ENCODE peak calls at places on chromosome 22, in six cellular contexts. B, K, J, Q, D and A are unnamed samples.

GRCh38 chr22:50338860-50339462 is 4.2 kb upstream of the PPP6R2 start:
- DNase-seq in J (no peak), K (no peak), B (no peak), Q (no peak), D (no peak), A (no peak)

GRCh38 chr22:47678667-47679287 is 916.3 kb downstream of the TBC1D22A start:
- DNase-seq in D (no peak), J (no peak), B (no peak), K (no peak), Q (no peak), A (no peak)

GRCh38 chr22:45688606-45689080 is 17.0 kb downstream of the ATXN10 start:
- DNase-seq in D (peak), B (peak), Q (peak), J (no peak), K (no peak), A (peak)

GRCh38 chr22:50717709-50718351 is 20.2 kb upstream of the ACR start:
- DNase-seq in Q (no peak), B (no peak), D (no peak), J (no peak), K (no peak), A (no peak)

GRCh38 chr22:42805016-42805997 is 51.8 kb downstream of the ARFGAP3 start:
- DNase-seq in K (no peak), J (no peak), D (peak), B (no peak), Q (no peak), A (no peak)

GRCh38 chr22:45830531-45831245 is 146.3 kb downstream of the WNT7B start:
- DNase-seq in D (peak), B (no peak), Q (peak), J (no peak), K (no peak), A (peak)

GRCh38 chr22:30210235-30210831 is 36.2 kb downstream of the LIF start:
- DNase-seq in D (peak), Q (peak), J (no peak), K (no peak), B (peak), A (peak)

GRCh38 chr22:40654522-40655167 is 18.1 kb upstream of the MRTFA start:
- DNase-seq in B (peak), K (no peak), Q (peak), D (peak), J (no peak), A (peak)

GRCh38 chr22:48870436-48870835 is 957.2 kb downstream of the BRD1 start:
- DNase-seq in D (no peak), B (no peak), K (no peak), Q (no peak), J (no peak), A (no peak)

GRCh38 chr22:31969789-31970489 is 25.6 kb downstream of the YWHAH start:
- DNase-seq in K (peak), Q (peak), B (peak), J (peak), D (peak), A (peak)

GRCh38 chr22:49701380-49702067 is 126.1 kb downstream of the BRD1 start:
- DNase-seq in D (peak), K (peak), Q (no peak), J (no peak), B (no peak), A (no peak)

GRCh38 chr22:50304528-50305392 is 2.7 kb downstream of the PLXNB2 start:
- DNase-seq in D (peak), B (peak), J (no peak), Q (no peak), K (no peak), A (peak)

GRCh38 chr22:28279888-28280287 is 360.8 kb upstream of the PITPNB start:
- DNase-seq in D (no peak), K (no peak), J (no peak), B (no peak), Q (no peak), A (no peak)

GRCh38 chr22:26952004-26952403 is 294.6 kb downstream of the MIAT start:
- DNase-seq in Q (no peak), K (no peak), D (no peak), B (no peak), J (no peak), A (no peak)

GRCh38 chr22:23705358-23705757 is 14.5 kb downstream of the RGL4 start:
- DNase-seq in D (no peak), Q (no peak), B (no peak), J (no peak), K (no peak), A (no peak)

GRCh38 chr22:28146401-28147304 is 227.6 kb upstream of the PITPNB start:
- DNase-seq in Q (no peak), B (no peak), K (no peak), J (no peak), D (no peak), A (no peak)

GRCh38 chr22:26470807-26471206 is 12.8 kb downstream of the HPS4 start:
- DNase-seq in Q (no peak), D (no peak), B (no peak), J (no peak), K (no peak), A (no peak)

GRCh38 chr22:30720263-30720837 is 25.7 kb downstream of the OSBP2 start:
- DNase-seq in K (no peak), D (no peak), J (no peak), B (no peak), Q (no peak), A (no peak)

GRCh38 chr22:28398987-28399386 is 280.7 kb downstream of the TTC28 start:
- DNase-seq in Q (no peak), D (no peak), J (no peak), B (peak), K (no peak), A (no peak)

GRCh38 chr22:42396621-42397331 is 35.4 kb downstream of the NFAM1 start:
- DNase-seq in K (no peak), Q (no peak), J (no peak), B (no peak), D (no peak), A (peak)

GRCh38 chr22:25085930-25086901 is 113.4 kb upstream of the CRYBB3 start:
- DNase-seq in K (no peak), B (no peak), Q (no peak), J (no peak), D (no peak), A (no peak)

GRCh38 chr22:46833228-46833627 is 70.8 kb downstream of the TBC1D22A start:
- DNase-seq in D (peak), K (no peak), B (no peak), J (no peak), Q (peak), A (no peak)

GRCh38 chr22:35681454-35682050 is 33.3 kb downstream of the APOL6 start:
- DNase-seq in J (no peak), Q (no peak), D (no peak), K (no peak), B (no peak), A (no peak)

GRCh38 chr22:31155425-31155824 is 4.6 kb upstream of the RNF185 start:
- DNase-seq in K (no peak), D (no peak), Q (no peak), J (no peak), B (no peak), A (no peak)

GRCh38 chr22:35615156-35615555 is 2.0 kb downstream of the MB start:
- DNase-seq in D (peak), K (no peak), J (no peak), Q (no peak), B (no peak), A (no peak)

GRCh38 chr22:36954251-36955014 is 41.0 kb downstream of the CSF2RB start:
- DNase-seq in Q (no peak), B (no peak), J (no peak), D (no peak), K (no peak), A (no peak)